ENCODE peak calls at places on chromosomes 16 and 17, in ten cellular contexts. Q is endothelial cell of umbilical vein, P is thyroid gland, J is heart left ventricle, I is breast epithelium, Z is HCT116, K is body of pancreas, M is right lobe of liver, O is A549, W is prostate gland. X is an unnamed sample.

GRCh38 chr16:4687416-4687815 is 5.9 kb upstream of the NUDT16L1 start:
- DNase-seq in P (no peak), K (no peak), Z (no peak), I (no peak), Q (no peak), O (no peak), J (peak; percentile 17), M (no peak), W (no peak), X (no peak)

GRCh38 chr17:17366941-17367885 is 64.0 kb downstream of the NT5M start:
- DNase-seq in M (no peak), J (no peak), K (no peak), O (no peak), W (no peak), P (no peak), I (no peak), Z (no peak), Q (no peak), X (no peak)

GRCh38 chr16:20104563-20105183 is 31.0 kb upstream of the GPR139 start:
- DNase-seq in K (no peak), W (no peak), O (no peak), Z (no peak), I (no peak), P (no peak), Q (no peak), M (no peak), J (no peak), X (no peak)

GRCh38 chr16:88649924-88650748 is 717 bp downstream of the CYBA start:
- DNase-seq in Z (no peak), Q (no peak), M (peak; percentile 66), K (peak; percentile 46), I (no peak), J (peak; percentile 66), P (peak; percentile 32), W (no peak), O (no peak), X (no peak)

GRCh38 chr17:66549312-66549705 is 246.9 kb downstream of the PRKCA start:
- DNase-seq in M (no peak), P (no peak), Q (no peak), J (no peak), W (no peak), I (no peak), K (no peak), O (no peak), Z (no peak), X (no peak)

GRCh38 chr16:68265078-68265925 is 976 bp downstream of the SLC7A6 start:
- DNase-seq in M (no peak), K (peak; percentile 40), P (peak; percentile 93), I (no peak), O (peak; percentile 84), Q (peak; percentile 60), W (peak; percentile 71), J (peak; percentile 67), Z (peak; percentile 68), X (peak; percentile 77)

GRCh38 chr16:71848622-71849021 is 2.8 kb downstream of the ATXN1L start:
- DNase-seq in O (no peak), K (no peak), Q (no peak), P (no peak), W (no peak), M (no peak), Z (no peak), I (no peak), J (no peak), X (no peak)

GRCh38 chr17:74201250-74201649 is 2.2 kb upstream of the RPL38 start:
- DNase-seq in O (no peak), K (peak; percentile 52), P (no peak), I (no peak), M (no peak), W (no peak), Z (no peak), J (peak; percentile 50), Q (no peak), X (no peak)

GRCh38 chr17:72502111-72502939 is 381.5 kb downstream of the SOX9 start:
- DNase-seq in M (no peak), J (peak; percentile 46), W (peak; percentile 81), P (peak; percentile 35), K (peak; percentile 57), Z (no peak), O (no peak), I (no peak), Q (no peak), X (no peak)

GRCh38 chr17:8713878-8714277 is 30.8 kb downstream of the CCDC42 start:
- DNase-seq in W (no peak), K (no peak), Z (no peak), I (no peak), J (no peak), P (no peak), Q (no peak), M (no peak), O (no peak), X (no peak)
- TF ChIP-seq POLR2A in W (no peak), K (no peak), Z (no peak), I (no peak), J (no peak), P (no peak), Q (no peak), M (no peak), O (no peak), X (no peak)

GRCh38 chr16:87060026-87060986 is 256.9 kb downstream of the C16orf95 start:
- DNase-seq in I (no peak), Z (no peak), M (peak; percentile 31), O (no peak), P (peak; percentile 20), J (peak; percentile 56), W (no peak), K (no peak), Q (peak; percentile 69), X (peak; percentile 27)
- TF ChIP-seq CTCF in I (no peak), Z (no peak), M (no peak), O (no peak), P (no peak), J (no peak), W (no peak), K (no peak), Q (peak; percentile 20), X (no peak)

GRCh38 chr16:6545329-6545728 is 787.3 kb upstream of the RBFOX1 start:
- DNase-seq in I (no peak), W (no peak), O (no peak), Z (no peak), M (no peak), P (no peak), Q (no peak), J (no peak), K (no peak), X (no peak)

DNA sequence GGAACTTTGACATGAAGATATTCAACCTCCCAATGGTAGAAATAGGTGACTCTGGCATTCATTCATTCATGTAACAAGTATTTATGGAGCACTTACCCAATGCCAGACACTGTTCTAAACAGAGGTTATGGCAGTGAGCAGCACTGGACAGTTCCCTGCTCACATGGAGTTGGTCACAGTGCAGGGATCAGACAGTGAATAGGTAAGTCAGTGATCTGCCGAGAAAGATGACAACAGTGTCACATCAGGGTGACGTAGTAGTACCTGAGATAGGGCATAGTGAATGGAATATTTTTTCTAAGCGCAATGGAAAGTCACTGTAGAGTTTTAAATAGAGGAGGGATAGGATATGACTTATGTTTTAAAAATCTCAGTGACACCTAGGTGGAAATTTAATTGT is 791.4 kb upstream of the RBFOX1 start:
- DNase-seq in Q (no peak), O (no peak), W (no peak), J (no peak), M (no peak), I (no peak), K (no peak), Z (no peak), P (no peak), X (no peak)
- H3K27ac ChIP-seq in Q (no peak overlapping the region), O (no peak overlapping the region), W (no peak overlapping the region), J (no peak overlapping the region), M (no peak overlapping the region), I (no peak overlapping the region), K (no peak overlapping the region), Z (no peak overlapping the region), P (no peak overlapping the region), X (no peak overlapping the region)

GRCh38 chr16:85667261-85667660 is 21.5 kb downstream of the GINS2 start:
- DNase-seq in O (no peak), W (no peak), J (no peak), Q (no peak), I (peak; percentile 45), Z (no peak), M (no peak), K (no peak), P (no peak), X (no peak)

GRCh38 chr16:85664580-85665372 is 24.0 kb downstream of the GINS2 start:
- DNase-seq in Z (no peak), J (no peak), Q (no peak), I (peak; percentile 40), O (no peak), W (no peak), K (no peak), M (no peak), P (no peak), X (no peak)

GRCh38 chr16:85663891-85664321 is 24.8 kb downstream of the GINS2 start:
- DNase-seq in Z (no peak), K (peak; percentile 87), J (peak; percentile 38), P (no peak), Q (no peak), W (no peak), M (no peak), O (no peak), I (peak; percentile 46), X (no peak)

GRCh38 chr16:85665929-85666328 is 22.8 kb downstream of the GINS2 start:
- DNase-seq in I (peak; percentile 46), W (no peak), K (no peak), Z (no peak), O (no peak), Q (no peak), P (no peak), M (no peak), J (peak; percentile 18), X (no peak)

GRCh38 chr16:85665373-85665740 is 23.4 kb downstream of the GINS2 start:
- DNase-seq in O (no peak), M (no peak), I (no peak), J (peak; percentile 10), W (no peak), K (no peak), P (no peak), Q (no peak), Z (no peak), X (no peak)
- TF ChIP-seq POLR2A in O (no peak), M (no peak), I (no peak), J (no peak), W (no peak), K (no peak), P (no peak), Q (no peak), Z (no peak), X (no peak)

DNA sequence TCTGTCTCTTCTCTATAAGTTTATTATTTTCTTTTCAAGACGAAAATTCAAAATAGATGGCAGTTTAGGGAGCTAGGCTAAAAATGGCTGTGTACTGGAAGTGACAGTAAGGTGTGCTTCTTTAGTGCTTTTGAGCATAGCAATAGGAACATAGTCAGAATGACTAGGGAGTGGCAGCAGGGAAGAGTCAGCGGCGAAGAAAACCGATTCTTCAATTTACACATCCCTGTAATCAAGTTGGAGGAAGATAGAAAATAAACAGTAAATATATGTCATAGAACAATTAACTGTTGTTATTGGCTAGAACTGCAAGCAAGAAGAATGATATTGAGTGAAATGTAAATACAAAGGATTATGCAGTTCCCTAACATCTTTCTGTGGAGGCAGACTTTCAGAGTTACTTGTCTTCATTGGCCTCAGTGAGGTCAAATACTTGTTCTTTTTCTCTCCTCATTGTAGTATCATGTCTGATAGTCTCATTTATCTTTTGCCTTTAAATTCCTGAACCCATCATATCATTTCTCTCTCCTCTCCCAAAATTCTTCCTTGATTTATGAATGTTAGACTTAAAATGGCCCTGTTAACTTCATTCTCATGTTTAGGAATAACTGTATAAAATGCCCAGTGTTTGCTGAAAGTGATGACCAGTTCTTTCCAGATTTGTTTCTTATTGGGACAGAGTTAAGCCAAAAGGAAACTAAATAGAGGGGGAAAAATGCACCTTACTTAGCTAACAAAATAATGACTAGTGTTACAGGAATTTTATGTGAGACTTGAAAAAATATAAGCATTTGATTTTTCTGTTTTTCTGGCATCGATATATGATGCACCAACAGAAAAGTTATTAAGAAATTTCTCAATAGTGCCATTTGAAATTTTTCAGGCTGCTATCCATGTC is 211.4 kb downstream of the BCAS3 start:
- DNase-seq in Q (no peak), M (no peak), K (no peak), I (no peak), J (no peak), W (no peak), P (no peak), O (no peak), Z (no peak), X (no peak)
- TF ChIP-seq CTCF in Q (no peak), M (no peak), K (no peak), I (no peak), J (no peak), W (no peak), P (no peak), O (no peak), Z (no peak), X (no peak)

X was measured in gastrocnemius medialis.